ENCODE peak calls at places on chromosomes 2 and 18, in four cellular contexts. One of them, this sample, is unnamed.
A peak's percentile ranks its signal among the peaks of the same experiment; 100 is the strongest.

GRCh38 chr18:24138884-24139616 is at the start of gene CABYR:
- DNase-seq in A549: peak; percentile 91
- DNase-seq in K562: no peak
- DNase-seq in HepG2: peak; percentile 9
- DNase-seq in this sample: peak; percentile 12

GRCh38 chr2:11807156-11808015 is 61.0 kb downstream of the LPIN1 start:
- DNase-seq in A549: no peak
- DNase-seq in K562: no peak
- DNase-seq in HepG2: no peak
- DNase-seq in this sample: no peak

GRCh38 chr2:104638795-104639194 is 215.1 kb upstream of the POU3F3 start:
- DNase-seq in A549: no peak
- DNase-seq in K562: no peak
- DNase-seq in HepG2: no peak
- DNase-seq in this sample: no peak

GRCh38 chr2:240424341-240425235 is 10.9 kb upstream of the GPC1 start:
- DNase-seq in A549: no peak
- DNase-seq in K562: no peak
- DNase-seq in HepG2: no peak
- DNase-seq in this sample: no peak

GRCh38 chr2:117523267-117523666 is 291.2 kb upstream of the DDX18 start:
- DNase-seq in A549: no peak
- DNase-seq in K562: no peak
- DNase-seq in HepG2: no peak
- DNase-seq in this sample: no peak

GRCh38 chr2:137925599-137925998 is 38.7 kb upstream of the HNMT start:
- DNase-seq in A549: no peak
- DNase-seq in K562: no peak
- DNase-seq in HepG2: no peak
- DNase-seq in this sample: no peak

GRCh38 chr2:118642501-118642900 is 204.9 kb downstream of the EN1 start:
- DNase-seq in A549: no peak
- DNase-seq in K562: no peak
- DNase-seq in HepG2: no peak
- DNase-seq in this sample: no peak

GRCh38 chr2:240198226-240198625 is 57.8 kb upstream of the OTOS start:
- DNase-seq in A549: no peak
- DNase-seq in K562: no peak
- DNase-seq in HepG2: no peak
- DNase-seq in this sample: no peak

GRCh38 chr2:26453421-26454329 is 24.2 kb downstream of the OTOF start:
- DNase-seq in A549: no peak
- DNase-seq in K562: no peak
- DNase-seq in HepG2: no peak
- DNase-seq in this sample: no peak

GRCh38 chr2:26456701-26457224 is 21.2 kb downstream of the OTOF start:
- DNase-seq in A549: peak; percentile 43
- DNase-seq in K562: no peak
- DNase-seq in HepG2: peak; percentile 82
- DNase-seq in this sample: no peak

GRCh38 chr2:26454561-26455001 is 23.3 kb downstream of the OTOF start:
- DNase-seq in A549: no peak
- DNase-seq in K562: no peak
- DNase-seq in HepG2: no peak
- DNase-seq in this sample: no peak

GRCh38 chr2:26455801-26456700 is 21.9 kb downstream of the OTOF start:
- DNase-seq in A549: no peak
- DNase-seq in K562: no peak
- DNase-seq in HepG2: no peak
- DNase-seq in this sample: no peak

GRCh38 chr2:26455037-26455800 is 22.7 kb downstream of the OTOF start:
- DNase-seq in A549: no peak
- DNase-seq in K562: no peak
- DNase-seq in HepG2: no peak
- DNase-seq in this sample: no peak
- TF ChIP-seq HDAC2 in A549: no peak
- TF ChIP-seq HDAC2 in K562: no peak
- TF ChIP-seq HDAC2 in HepG2: no peak
- TF ChIP-seq HDAC2 in this sample: no peak

GRCh38 chr18:9987931-9988330 is 74.1 kb downstream of the VAPA start:
- DNase-seq in A549: no peak
- DNase-seq in K562: no peak
- DNase-seq in HepG2: peak; percentile 41
- DNase-seq in this sample: no peak

GRCh38 chr18:9989481-9989880 is 75.7 kb downstream of the VAPA start:
- DNase-seq in A549: no peak
- DNase-seq in K562: no peak
- DNase-seq in HepG2: no peak
- DNase-seq in this sample: no peak

GRCh38 chr18:9987355-9987754 is 73.5 kb downstream of the VAPA start:
- DNase-seq in A549: no peak
- DNase-seq in K562: no peak
- DNase-seq in HepG2: no peak
- DNase-seq in this sample: no peak

GRCh38 chr18:9986156-9986930 is 72.5 kb downstream of the VAPA start:
- DNase-seq in A549: no peak
- DNase-seq in K562: no peak
- DNase-seq in HepG2: no peak
- DNase-seq in this sample: no peak

GRCh38 chr18:9988665-9989064 is 74.8 kb downstream of the VAPA start:
- DNase-seq in A549: no peak
- DNase-seq in K562: no peak
- DNase-seq in HepG2: peak; percentile 28
- DNase-seq in this sample: no peak
- TF ChIP-seq HDAC2 in A549: no peak
- TF ChIP-seq HDAC2 in K562: no peak
- TF ChIP-seq HDAC2 in HepG2: peak; percentile 44
- TF ChIP-seq HDAC2 in this sample: no peak

GRCh38 chr2:29014811-29015414 is 33.8 kb downstream of the TOGARAM2 start:
- DNase-seq in A549: no peak
- DNase-seq in K562: peak; percentile 28
- DNase-seq in HepG2: no peak
- DNase-seq in this sample: no peak
- TF ChIP-seq HDAC2 in A549: no peak
- TF ChIP-seq HDAC2 in K562: no peak
- TF ChIP-seq HDAC2 in HepG2: no peak
- TF ChIP-seq HDAC2 in this sample: no peak

GRCh38 chr2:10338242-10339188 is 35.8 kb downstream of the HPCAL1 start:
- DNase-seq in A549: no peak
- DNase-seq in K562: no peak
- DNase-seq in HepG2: no peak
- DNase-seq in this sample: no peak

GRCh38 chr2:10337449-10337848 is 34.7 kb downstream of the HPCAL1 start:
- DNase-seq in A549: no peak
- DNase-seq in K562: no peak
- DNase-seq in HepG2: no peak
- DNase-seq in this sample: no peak

GRCh38 chr2:10335046-10335840 is 32.5 kb downstream of the HPCAL1 start:
- DNase-seq in A549: no peak
- DNase-seq in K562: no peak
- DNase-seq in HepG2: no peak
- DNase-seq in this sample: no peak

GRCh38 chr2:10333966-10334365 is 31.3 kb downstream of the HPCAL1 start:
- DNase-seq in A549: no peak
- DNase-seq in K562: no peak
- DNase-seq in HepG2: no peak
- DNase-seq in this sample: no peak

GRCh38 chr2:10336283-10336682 is 33.6 kb downstream of the HPCAL1 start:
- DNase-seq in A549: no peak
- DNase-seq in K562: no peak
- DNase-seq in HepG2: no peak
- DNase-seq in this sample: no peak
- TF ChIP-seq HDAC2 in A549: no peak
- TF ChIP-seq HDAC2 in K562: no peak
- TF ChIP-seq HDAC2 in HepG2: no peak
- TF ChIP-seq HDAC2 in this sample: no peak

GRCh38 chr2:48601349-48601748 is 16.3 kb upstream of the GTF2A1L start:
- DNase-seq in A549: peak; percentile 42
- DNase-seq in K562: peak; percentile 57
- DNase-seq in HepG2: peak; percentile 34
- DNase-seq in this sample: no peak
- TF ChIP-seq HDAC2 in A549: no peak
- TF ChIP-seq HDAC2 in K562: no peak
- TF ChIP-seq HDAC2 in HepG2: no peak
- TF ChIP-seq HDAC2 in this sample: no peak